ENCODE peak calls at places on chromosome 10, in seven cellular contexts. Y, K, I, S, D, W and E are unnamed samples.

GRCh38 chr10:20970044-20970443 is 72.9 kb upstream of the NEBL start:
- DNase-seq in Y (no peak), K (peak; percentile 65), I (no peak), S (no peak), D (no peak), W (no peak), E (no peak)

GRCh38 chr10:75335191-75335590 is 66.4 kb downstream of the ZNF503 start:
- DNase-seq in Y (no peak), K (peak; percentile 11), I (no peak), S (no peak), D (no peak), W (no peak), E (no peak)

GRCh38 chr10:102090772-102091171 is 25.6 kb downstream of the HPS6 start:
- DNase-seq in Y (no peak), K (no peak), I (no peak), S (no peak), D (no peak), W (no peak), E (no peak)

GRCh38 chr10:28909875-28910274 is 232.6 kb downstream of the BAMBI start:
- DNase-seq in Y (no peak), K (no peak), I (no peak), S (no peak), D (no peak), W (no peak), E (no peak)

GRCh38 chr10:3111626-3112220 is 44.4 kb downstream of the PFKP start:
- DNase-seq in Y (no peak), K (peak; percentile 35), I (no peak), S (no peak), D (no peak), W (peak; percentile 28), E (no peak)

GRCh38 chr10:67242531-67242930 is 316.7 kb downstream of the LRRTM3 start:
- DNase-seq in Y (no peak), K (no peak), I (no peak), S (no peak), D (no peak), W (no peak), E (no peak)

GRCh38 chr10:88172159-88172558 is 308.7 kb downstream of the PTEN start:
- DNase-seq in Y (no peak), K (no peak), I (no peak), S (no peak), D (no peak), W (no peak), E (no peak)

GRCh38 chr10:129711261-129711660 is 244.2 kb downstream of the MGMT start:
- DNase-seq in Y (no peak), K (no peak), I (no peak), S (no peak), D (no peak), W (no peak), E (no peak)

GRCh38 chr10:131073469-131074060 is 238.0 kb downstream of the TCERG1L start:
- DNase-seq in Y (no peak), K (no peak), I (no peak), S (no peak), D (no peak), W (no peak), E (no peak)

GRCh38 chr10:90204131-90204955 is 503.0 kb downstream of the KIF20B start:
- DNase-seq in Y (no peak), K (no peak), I (no peak), S (no peak), D (no peak), W (no peak), E (no peak)

GRCh38 chr10:103457176-103457712 is 1.5 kb downstream of the CALHM1 start:
- DNase-seq in Y (no peak), K (no peak), I (no peak), S (no peak), D (no peak), W (no peak), E (no peak)

GRCh38 chr10:35423505-35424306 is 87.4 kb downstream of the CCNY start:
- DNase-seq in Y (no peak), K (no peak), I (no peak), S (no peak), D (no peak), W (no peak), E (no peak)
- TF ChIP-seq CTCF in Y (no peak), K (no peak), I (no peak), S (no peak), D (no peak), W (no peak), E (no peak)

DNA sequence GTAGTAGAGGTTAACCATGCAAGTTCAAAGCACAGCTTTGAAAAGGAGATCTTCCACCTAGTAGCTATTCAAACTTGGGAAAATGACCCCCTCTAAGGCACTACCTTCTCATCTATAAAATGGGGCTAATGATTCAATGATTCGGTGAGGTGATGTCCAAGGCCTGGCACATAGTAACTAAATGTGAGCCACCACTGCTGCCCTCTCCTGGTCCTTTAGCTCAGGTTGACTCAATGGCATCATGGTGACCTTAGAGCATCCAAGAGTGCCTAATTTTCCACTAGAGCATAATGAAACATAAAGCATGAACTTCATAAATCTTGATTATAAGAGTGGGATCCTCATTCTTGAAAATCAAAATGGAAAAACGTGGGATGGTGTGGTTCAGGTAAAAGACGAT is 16.3 kb upstream of the PLCE1 start:
- DNase-seq in Y (no peak), K (no peak), I (no peak), S (no peak), D (no peak), W (no peak), E (no peak)
- TF ChIP-seq CTCF in Y (no peak), K (no peak), I (peak; percentile 13), S (no peak), D (no peak), W (no peak), E (no peak)

DNA sequence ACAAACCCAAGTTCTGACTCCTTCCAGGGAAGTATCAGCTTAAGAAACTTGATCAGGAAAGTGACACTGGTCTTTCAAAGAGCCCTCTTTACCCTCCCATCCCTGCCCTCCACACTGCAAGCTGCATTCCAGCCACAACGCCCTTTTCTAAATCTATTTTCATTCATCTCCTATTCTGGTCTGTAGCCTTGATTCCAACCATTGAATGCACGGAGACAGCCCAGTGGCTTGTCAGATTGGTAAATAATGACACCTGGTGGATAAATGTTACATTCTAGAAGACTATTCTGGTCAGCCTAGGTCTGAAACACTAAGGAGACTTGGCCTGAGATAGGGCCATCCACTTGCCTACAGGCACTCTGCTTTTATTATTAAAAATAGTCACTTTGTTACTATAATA is 20.9 kb downstream of the MORN4 start:
- DNase-seq in Y (peak; percentile 17), K (peak; percentile 70), I (peak; percentile 49), S (no peak), D (no peak), W (no peak), E (no peak)
- TF ChIP-seq CTCF in Y (no peak), K (peak; percentile 35), I (peak; percentile 23), S (peak; percentile 60), D (no peak), W (no peak), E (no peak)

DNA sequence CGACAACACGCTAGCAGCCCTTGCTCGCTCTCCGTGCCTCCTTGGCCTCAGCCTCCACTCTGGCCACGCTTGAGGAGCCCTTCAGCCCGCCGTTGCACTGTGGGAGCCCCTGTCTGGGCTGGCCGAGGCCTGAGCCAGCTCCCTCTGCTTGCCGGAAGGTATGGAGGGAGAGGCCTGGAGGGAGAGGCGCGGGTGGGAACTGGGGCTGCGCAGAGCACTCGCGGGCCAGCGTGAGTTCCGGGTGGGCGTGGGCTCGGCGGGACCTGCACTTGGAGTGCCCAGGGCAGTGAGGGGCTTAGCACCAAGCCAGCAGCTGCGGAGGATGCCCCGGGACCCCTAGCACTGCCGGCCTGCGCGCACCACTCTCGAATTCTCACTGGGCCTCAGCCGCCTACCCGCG is 15.7 kb upstream of the ACBD5 start:
- DNase-seq in Y (no peak), K (no peak), I (no peak), S (no peak), D (no peak), W (no peak), E (no peak)
- TF ChIP-seq CTCF in Y (no peak), K (no peak), I (no peak), S (no peak), D (no peak), W (no peak), E (no peak)

DNA sequence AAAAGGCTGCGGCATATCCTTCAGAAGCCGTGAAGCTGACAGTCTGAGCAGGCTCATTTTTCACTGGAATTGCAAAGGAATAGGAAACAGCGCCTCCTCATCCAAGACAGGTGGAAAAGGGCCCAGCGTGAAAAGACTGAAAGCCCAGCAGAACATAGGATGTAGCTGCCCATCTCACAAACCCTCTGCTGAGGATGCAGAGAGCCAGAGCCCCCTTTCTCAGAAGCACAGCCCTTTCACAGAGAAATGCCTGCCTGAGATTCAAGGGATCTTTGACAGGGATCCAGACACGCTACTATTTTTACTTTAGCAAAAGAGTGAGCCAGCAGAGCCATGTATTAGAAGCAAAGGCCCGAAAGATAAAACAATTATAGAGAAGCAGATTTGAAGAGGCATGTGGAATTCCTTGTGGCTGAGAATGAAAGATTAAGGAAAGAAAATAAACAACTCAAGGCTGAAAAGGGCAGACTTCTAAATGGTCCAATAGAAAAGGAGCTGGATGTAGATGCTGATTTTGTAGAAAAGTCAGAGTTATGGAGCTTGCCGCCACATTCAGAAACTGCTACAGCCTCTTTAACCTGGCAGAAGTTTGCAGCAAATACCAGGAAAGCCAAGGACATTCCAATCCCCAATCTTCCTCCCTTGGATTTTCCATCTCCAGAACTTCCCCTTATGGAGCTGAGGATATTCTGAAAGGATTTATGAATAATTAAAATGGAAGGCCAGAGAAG is 36.9 kb downstream of the GDI2 start:
- DNase-seq in Y (no peak), K (peak; percentile 30), I (no peak), S (no peak), D (no peak), W (no peak), E (no peak)
- TF ChIP-seq CTCF in Y (no peak), K (peak; percentile 11), I (no peak), S (no peak), D (no peak), W (no peak), E (no peak)